ENCODE peak calls at places on chromosomes 13 and 19, in four cellular contexts. One of them, this sample, is unnamed.

GRCh38 chr13:51221674-51222509 is at the start of gene FAM124A:
- DNase-seq in HepG2: no peak
- DNase-seq in K562: peak; percentile 40
- DNase-seq in GM12878: no peak
- DNase-seq in this sample: peak; percentile 79

GRCh38 chr13:97395437-97396136 is 38.4 kb upstream of the RAP2A start:
- DNase-seq in GM12878: no peak
- DNase-seq in HepG2: no peak
- DNase-seq in K562: no peak
- DNase-seq in this sample: no peak

GRCh38 chr13:87677334-87678234 is 6.4 kb downstream of the SLITRK5 start:
- DNase-seq in GM12878: no peak
- DNase-seq in K562: no peak
- DNase-seq in HepG2: peak; percentile 1
- DNase-seq in this sample: peak; percentile 49

GRCh38 chr19:2259331-2259730 is 3.1 kb upstream of the JSRP1 start:
- DNase-seq in GM12878: no peak
- DNase-seq in K562: no peak
- DNase-seq in HepG2: no peak
- DNase-seq in this sample: no peak

GRCh38 chr13:48586591-48587103 is 53.8 kb upstream of the RCBTB2 start:
- DNase-seq in GM12878: no peak
- DNase-seq in HepG2: no peak
- DNase-seq in K562: peak; percentile 32
- DNase-seq in this sample: no peak

GRCh38 chr13:23612182-23612581 is 42.0 kb downstream of the TNFRSF19 start:
- DNase-seq in HepG2: no peak
- DNase-seq in GM12878: no peak
- DNase-seq in K562: no peak
- DNase-seq in this sample: no peak

GRCh38 chr19:55691561-55692481 is 16.8 kb downstream of the EPN1 start:
- DNase-seq in K562: no peak
- DNase-seq in HepG2: no peak
- DNase-seq in GM12878: no peak
- DNase-seq in this sample: no peak

GRCh38 chr13:94556646-94557045 is 39.3 kb downstream of the TGDS start:
- DNase-seq in K562: no peak
- DNase-seq in GM12878: no peak
- DNase-seq in HepG2: no peak
- DNase-seq in this sample: no peak

GRCh38 chr13:19345916-19346422 is 164.3 kb upstream of the TUBA3C start:
- DNase-seq in K562: no peak
- DNase-seq in GM12878: no peak
- DNase-seq in HepG2: no peak
- DNase-seq in this sample: no peak

GRCh38 chr13:105665284-105665683 is 870.2 kb downstream of the EFNB2 start:
- DNase-seq in HepG2: no peak
- DNase-seq in GM12878: no peak
- DNase-seq in K562: no peak
- DNase-seq in this sample: no peak

GRCh38 chr13:94339116-94339687 is 140.3 kb downstream of the DCT start:
- DNase-seq in K562: no peak
- DNase-seq in HepG2: no peak
- DNase-seq in GM12878: no peak
- DNase-seq in this sample: no peak

GRCh38 chr13:48580185-48580803 is 47.4 kb upstream of the RCBTB2 start:
- DNase-seq in HepG2: peak; percentile 52
- DNase-seq in K562: peak; percentile 29
- DNase-seq in GM12878: no peak
- DNase-seq in this sample: peak; percentile 49

GRCh38 chr19:53101518-53101917 is 1.7 kb downstream of the ZNF160 start:
- DNase-seq in GM12878: no peak
- DNase-seq in HepG2: no peak
- DNase-seq in K562: peak; percentile 45
- DNase-seq in this sample: no peak

GRCh38 chr19:7965259-7965841 is 21.9 kb upstream of the TIMM44 start:
- DNase-seq in K562: no peak
- DNase-seq in HepG2: no peak
- DNase-seq in GM12878: no peak
- DNase-seq in this sample: no peak

GRCh38 chr19:3720533-3720917 is 12.3 kb downstream of the TJP3 start:
- DNase-seq in K562: peak; percentile 56
- DNase-seq in HepG2: no peak
- DNase-seq in GM12878: no peak
- DNase-seq in this sample: no peak

GRCh38 chr13:37175996-37176395 is 70.5 kb upstream of the CSNK1A1L start:
- DNase-seq in K562: no peak
- DNase-seq in GM12878: no peak
- DNase-seq in HepG2: no peak
- DNase-seq in this sample: no peak

GRCh38 chr13:99265823-99266426 is 7.7 kb upstream of the GPR18 start:
- DNase-seq in GM12878: no peak
- DNase-seq in K562: peak; percentile 32
- DNase-seq in HepG2: peak; percentile 46
- DNase-seq in this sample: peak; percentile 45

GRCh38 chr13:73940098-73940497 is 194.1 kb downstream of the KLF12 start:
- DNase-seq in GM12878: no peak
- DNase-seq in K562: no peak
- DNase-seq in HepG2: no peak
- DNase-seq in this sample: no peak

GRCh38 chr13:93859666-93860065 is 619.8 kb downstream of the DCT start:
- DNase-seq in GM12878: no peak
- DNase-seq in K562: no peak
- DNase-seq in HepG2: no peak
- DNase-seq in this sample: no peak

GRCh38 chr19:14959263-14959662 is 18.0 kb downstream of the OR7C2 start:
- DNase-seq in GM12878: no peak
- DNase-seq in K562: no peak
- DNase-seq in HepG2: no peak
- DNase-seq in this sample: no peak

GRCh38 chr13:113836917-113837553 is 26.8 kb downstream of the GAS6 start:
- DNase-seq in GM12878: no peak
- DNase-seq in HepG2: no peak
- DNase-seq in K562: no peak
- DNase-seq in this sample: no peak

GRCh38 chr13:39451301-39451700 is 151.7 kb downstream of the LHFPL6 start:
- DNase-seq in HepG2: no peak
- DNase-seq in GM12878: no peak
- DNase-seq in K562: no peak
- DNase-seq in this sample: no peak

GRCh38 chr19:2887391-2887914 is 13.3 kb upstream of the ZNF57 start:
- DNase-seq in K562: peak; percentile 57
- DNase-seq in GM12878: no peak
- DNase-seq in HepG2: peak; percentile 76
- DNase-seq in this sample: peak; percentile 45

GRCh38 chr19:51292971-51293370 is 18.5 kb upstream of the IGLON5 start:
- DNase-seq in K562: no peak
- DNase-seq in GM12878: no peak
- DNase-seq in HepG2: no peak
- DNase-seq in this sample: no peak

GRCh38 chr13:66853559-66853958 is 376.6 kb downstream of the PCDH9 start:
- DNase-seq in K562: no peak
- DNase-seq in GM12878: no peak
- DNase-seq in HepG2: no peak
- DNase-seq in this sample: no peak

GRCh38 chr13:110993788-110994187 is 78.9 kb upstream of the ANKRD10 start:
- DNase-seq in K562: no peak
- DNase-seq in HepG2: no peak
- DNase-seq in GM12878: no peak
- DNase-seq in this sample: no peak

GRCh38 chr13:112446347-112446861 is 70.2 kb downstream of the SPACA7 start:
- DNase-seq in GM12878: no peak
- DNase-seq in HepG2: no peak
- DNase-seq in K562: no peak
- DNase-seq in this sample: no peak

GRCh38 chr13:112447761-112448603 is 71.8 kb downstream of the SPACA7 start:
- DNase-seq in HepG2: no peak
- DNase-seq in K562: no peak
- DNase-seq in GM12878: no peak
- DNase-seq in this sample: no peak

GRCh38 chr13:112448621-112449544 is 72.7 kb downstream of the SPACA7 start:
- DNase-seq in GM12878: no peak
- DNase-seq in HepG2: no peak
- DNase-seq in K562: no peak
- DNase-seq in this sample: no peak

GRCh38 chr13:112446867-112447266 is 70.7 kb downstream of the SPACA7 start:
- DNase-seq in K562: no peak
- DNase-seq in HepG2: no peak
- DNase-seq in GM12878: no peak
- DNase-seq in this sample: no peak

DNA sequence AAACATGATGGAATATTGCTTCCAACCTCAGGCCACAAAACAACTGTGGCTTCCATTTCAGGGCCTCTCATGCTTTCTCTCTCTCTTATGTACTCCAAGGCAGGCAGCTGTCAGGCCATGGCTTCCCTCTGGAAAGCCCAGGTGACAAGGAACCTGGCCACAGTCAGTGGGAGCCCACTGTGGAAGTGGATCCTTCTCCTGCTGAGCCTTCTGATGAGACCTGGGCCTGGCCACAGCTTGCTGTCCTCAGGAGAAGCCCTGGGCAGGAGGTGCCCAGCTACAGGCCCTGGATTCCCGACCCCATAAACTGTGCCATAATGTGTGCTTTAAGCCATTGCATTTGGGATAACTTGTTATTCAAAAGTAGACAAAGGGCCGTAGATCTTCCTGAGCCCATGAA is 71.2 kb downstream of the SPACA7 start:
- DNase-seq in GM12878: no peak
- DNase-seq in K562: no peak
- DNase-seq in HepG2: no peak
- DNase-seq in this sample: no peak
- TF ChIP-seq TARDBP in GM12878: no peak
- TF ChIP-seq TARDBP in K562: no peak
- TF ChIP-seq TARDBP in HepG2: no peak
- TF ChIP-seq TARDBP in this sample: no peak

GRCh38 chr19:45090598-45090997 is 2.4 kb upstream of the PPP1R37 start:
- DNase-seq in GM12878: no peak
- DNase-seq in HepG2: no peak
- DNase-seq in K562: no peak
- DNase-seq in this sample: no peak

GRCh38 chr19:45086453-45086852 is 6.5 kb upstream of the PPP1R37 start:
- DNase-seq in K562: no peak
- DNase-seq in GM12878: no peak
- DNase-seq in HepG2: no peak
- DNase-seq in this sample: no peak

GRCh38 chr19:45090034-45090433 is 2.9 kb upstream of the PPP1R37 start:
- DNase-seq in HepG2: no peak
- DNase-seq in K562: no peak
- DNase-seq in GM12878: no peak
- DNase-seq in this sample: no peak

GRCh38 chr19:45091031-45091918 is 1.7 kb upstream of the PPP1R37 start:
- DNase-seq in K562: peak; percentile 84
- DNase-seq in HepG2: no peak
- DNase-seq in GM12878: peak; percentile 89
- DNase-seq in this sample: peak; percentile 94

DNA sequence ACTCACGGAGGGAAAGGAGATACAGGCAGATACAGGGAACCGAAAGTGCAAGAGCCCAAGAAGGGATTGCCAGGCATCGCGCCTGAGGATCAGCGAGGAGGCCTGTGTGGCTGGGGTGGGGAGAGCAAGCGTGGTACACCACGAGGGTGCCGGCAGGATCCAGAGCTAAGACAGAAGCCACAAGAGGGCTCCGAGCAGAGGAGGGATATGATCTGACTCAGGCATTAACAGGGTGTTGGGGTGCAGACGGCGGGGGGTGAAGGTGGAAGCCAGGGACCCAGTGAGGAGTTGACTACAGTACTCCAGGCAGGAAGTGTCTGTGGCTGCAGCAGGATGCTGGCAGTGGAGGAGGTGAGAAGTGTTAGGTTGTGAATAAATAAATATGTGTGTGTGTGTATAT is 5.4 kb upstream of the PPP1R37 start:
- DNase-seq in K562: no peak
- DNase-seq in HepG2: no peak
- DNase-seq in GM12878: no peak
- DNase-seq in this sample: no peak
- TF ChIP-seq TARDBP in K562: no peak
- TF ChIP-seq TARDBP in HepG2: no peak
- TF ChIP-seq TARDBP in GM12878: no peak
- TF ChIP-seq TARDBP in this sample: no peak

GRCh38 chr19:13103961-13104847 is 1.5 kb upstream of the LYL1 start:
- DNase-seq in HepG2: no peak
- DNase-seq in K562: peak; percentile 81
- DNase-seq in GM12878: no peak
- DNase-seq in this sample: peak; percentile 72

GRCh38 chr19:13101590-13102415 is 855 bp downstream of the LYL1 start:
- DNase-seq in K562: no peak
- DNase-seq in HepG2: peak; percentile 75
- DNase-seq in GM12878: no peak
- DNase-seq in this sample: no peak

GRCh38 chr19:13102416-13102665 is 317 bp downstream of the LYL1 start:
- DNase-seq in HepG2: no peak
- DNase-seq in GM12878: no peak
- DNase-seq in K562: no peak
- DNase-seq in this sample: no peak

GRCh38 chr19:13103585-13103923 is 896 bp upstream of the LYL1 start:
- DNase-seq in GM12878: no peak
- DNase-seq in K562: peak; percentile 42
- DNase-seq in HepG2: no peak
- DNase-seq in this sample: no peak

DNA sequence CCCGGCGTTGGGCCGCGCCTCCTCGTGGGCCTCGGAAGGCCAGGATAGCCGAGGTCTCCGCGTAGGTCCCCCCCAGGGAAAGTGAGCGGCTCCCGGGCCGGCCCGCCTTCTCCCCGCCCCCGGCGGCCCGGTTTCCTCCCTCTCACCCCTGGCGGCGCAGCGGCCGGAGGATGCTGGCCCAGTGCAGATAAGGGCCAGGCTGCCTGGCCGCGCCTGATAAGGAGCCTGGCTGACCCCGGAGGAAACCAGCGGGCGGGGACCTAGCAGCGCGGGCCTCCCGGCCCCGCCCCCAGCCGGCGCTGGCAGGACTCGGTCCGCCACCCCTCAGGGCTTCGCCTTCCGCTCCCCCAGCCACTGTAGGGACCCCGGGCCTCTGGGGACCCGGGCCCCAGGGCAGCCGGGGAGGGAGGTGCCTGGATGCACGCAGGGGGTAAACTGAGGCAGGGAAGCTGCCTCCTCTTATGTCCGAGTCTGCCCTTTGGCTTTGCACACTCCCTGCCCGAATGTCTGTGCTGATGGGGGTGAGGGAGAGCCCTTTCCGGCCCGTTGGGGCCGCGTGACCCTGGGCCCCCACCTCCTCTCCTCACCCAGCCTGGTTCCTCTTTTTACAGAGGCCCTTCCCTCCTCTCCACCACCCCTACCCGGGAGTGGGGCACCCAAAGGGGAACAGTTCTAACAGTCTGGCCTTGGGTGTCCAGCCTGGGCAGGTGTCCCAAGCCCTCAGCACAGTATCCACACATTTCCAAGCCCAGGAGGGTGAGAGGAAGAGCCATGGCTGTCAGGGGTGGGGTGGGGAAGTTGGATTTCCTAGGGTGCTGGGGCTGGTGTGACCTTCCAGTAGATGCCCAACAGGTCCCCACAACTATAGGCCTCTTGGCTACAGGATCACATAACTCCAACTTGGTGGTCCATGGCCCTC is at the start of gene LYL1:
- DNase-seq in K562: peak; percentile 98
- DNase-seq in HepG2: peak; percentile 45
- DNase-seq in GM12878: no peak
- DNase-seq in this sample: no peak
- TF ChIP-seq TARDBP in K562: peak; percentile 97
- TF ChIP-seq TARDBP in HepG2: no peak
- TF ChIP-seq TARDBP in GM12878: no peak
- TF ChIP-seq TARDBP in this sample: no peak

GRCh38 chr19:4829001-4829712 is 2.4 kb downstream of the TICAM1 start:
- DNase-seq in HepG2: peak; percentile 74
- DNase-seq in K562: no peak
- DNase-seq in GM12878: no peak
- DNase-seq in this sample: no peak
- TF ChIP-seq TARDBP in HepG2: no peak
- TF ChIP-seq TARDBP in K562: no peak
- TF ChIP-seq TARDBP in GM12878: no peak
- TF ChIP-seq TARDBP in this sample: no peak

This sample was measured in HEK293T.